ENCODE peak calls at places on chromosomes 6 and 20, in seven cellular contexts. J, A, Y, V, L, W and S are unnamed samples.
A peak's percentile ranks its signal among the peaks of the same experiment; 100 is the strongest.

GRCh38 chr20:10780901-10781300 is 107.1 kb upstream of the JAG1 start:
- DNase-seq in V (peak; percentile 53), W (no peak), Y (no peak), J (no peak), L (no peak), A (no peak), S (no peak)

GRCh38 chr20:36720510-36720909 is 25.4 kb downstream of the NDRG3 start:
- DNase-seq in Y (no peak), L (no peak), V (no peak), W (no peak), A (no peak), J (no peak), S (no peak)

GRCh38 chr6:36083446-36083845 is 46.9 kb upstream of the MAPK13 start:
- DNase-seq in A (no peak), L (no peak), W (no peak), V (no peak), Y (no peak), J (no peak), S (no peak)

GRCh38 chr20:24572140-24572539 is 102.7 kb downstream of the SYNDIG1 start:
- DNase-seq in Y (no peak), V (no peak), L (no peak), J (no peak), A (no peak), W (no peak), S (no peak)

GRCh38 chr20:40568200-40568599 is 120.8 kb downstream of the MAFB start:
- DNase-seq in A (no peak), V (no peak), W (peak; percentile 34), J (no peak), Y (no peak), L (no peak), S (no peak)

GRCh38 chr20:23873370-23874015 is 6.1 kb downstream of the CST5 start:
- DNase-seq in L (no peak), Y (no peak), J (no peak), A (no peak), W (no peak), V (no peak), S (no peak)

GRCh38 chr6:165939047-165939446 is 228.6 kb downstream of the TBXT start:
- DNase-seq in J (no peak), V (no peak), W (no peak), A (no peak), L (no peak), Y (no peak), S (no peak)

GRCh38 chr20:36154696-36155628 is at the start of gene EPB41L1:
- DNase-seq in J (peak; percentile 57), Y (no peak), A (no peak), V (peak; percentile 53), W (no peak), L (no peak), S (no peak)

GRCh38 chr6:151609146-151609962 is 115.5 kb downstream of the CCDC170 start:
- DNase-seq in V (no peak), L (no peak), A (no peak), J (no peak), Y (no peak), W (no peak), S (no peak)

GRCh38 chr20:32600681-32601237 is 15.6 kb upstream of the NOL4L start:
- DNase-seq in J (no peak), Y (no peak), V (no peak), A (no peak), L (no peak), W (no peak), S (no peak)

GRCh38 chr6:104473021-104473429 is 386.7 kb downstream of the HACE1 start:
- DNase-seq in W (no peak), A (no peak), J (no peak), L (no peak), Y (no peak), V (no peak), S (no peak)

GRCh38 chr6:45982280-45983036 is 33.2 kb downstream of the CLIC5 start:
- DNase-seq in W (no peak), L (no peak), Y (no peak), A (no peak), J (no peak), V (no peak), S (no peak)

GRCh38 chr20:47146703-47147102 is 209.8 kb downstream of the ZMYND8 start:
- DNase-seq in A (no peak), V (peak; percentile 11), J (peak; percentile 73), W (no peak), L (no peak), Y (no peak), S (no peak)

GRCh38 chr6:153215242-153215641 is 84.2 kb upstream of the RGS17 start:
- DNase-seq in V (no peak), A (no peak), W (no peak), L (no peak), Y (no peak), J (no peak), S (no peak)

GRCh38 chr20:25191051-25191450 is 4.5 kb upstream of the ENTPD6 start:
- DNase-seq in V (no peak), L (no peak), J (no peak), W (no peak), Y (no peak), A (no peak), S (no peak)

GRCh38 chr6:45741437-45742166 is 274.1 kb downstream of the CLIC5 start:
- DNase-seq in V (no peak), J (peak; percentile 53), Y (no peak), W (no peak), L (no peak), A (no peak), S (no peak)

GRCh38 chr20:46359233-46359751 is 47.1 kb downstream of the ELMO2 start:
- DNase-seq in J (no peak), V (peak; percentile 21), W (no peak), Y (peak; percentile 84), A (no peak), L (no peak), S (no peak)

GRCh38 chr6:73632346-73632745 is 21.4 kb downstream of the SLC17A5 start:
- DNase-seq in V (no peak), A (no peak), W (no peak), J (no peak), Y (no peak), L (no peak), S (no peak)

GRCh38 chr20:34527016-34527415 is 10.8 kb downstream of the DYNLRB1 start:
- DNase-seq in A (no peak), Y (no peak), L (no peak), W (no peak), J (no peak), V (no peak), S (no peak)

GRCh38 chr20:23436681-23437080 is 2.8 kb upstream of the CSTL1 start:
- DNase-seq in A (no peak), W (no peak), Y (no peak), V (no peak), J (no peak), L (no peak), S (no peak)

GRCh38 chr20:17613328-17614175 is 43.7 kb downstream of the DSTN start:
- DNase-seq in V (no peak), A (no peak), Y (no peak), L (no peak), J (no peak), W (no peak), S (no peak)

GRCh38 chr6:87574237-87574636 is 15.6 kb downstream of the RARS2 start:
- DNase-seq in L (no peak), V (no peak), W (no peak), Y (no peak), A (no peak), J (no peak), S (no peak)